ENCODE peak calls at places on chromosomes 13 and 19, in seven cellular contexts. F is heart left ventricle; P is GM13976; N is cardiac fibroblast; K is iris pigment epithelial cell; Q is activated CD4-positive, alpha-beta T cell treated with anti-CD3 and anti-CD28 coated beads for 1 hour; V is H9. D is an unnamed sample.

GRCh38 chr19:30224689-30225606 is 147.2 kb upstream of the ZNF536 start:
- DNase-seq in F (no peak), P (no peak), N (no peak), K (peak), Q (no peak), V (no peak), D (peak)

GRCh38 chr19:48794291-48794690 is 16.5 kb downstream of the BCAT2 start:
- DNase-seq in F (no peak), P (peak), N (no peak), K (no peak), Q (no peak), V (no peak), D (no peak)

GRCh38 chr13:39406688-39407087 is 196.3 kb downstream of the LHFPL6 start:
- DNase-seq in F (no peak), P (peak), N (no peak), K (no peak), Q (no peak), V (no peak), D (peak)

GRCh38 chr19:32129141-32129540 is 216.3 kb upstream of the ZNF507 start:
- DNase-seq in F (no peak), P (no peak), N (no peak), K (no peak), Q (no peak), V (no peak), D (no peak)

GRCh38 chr19:47848871-47849473 is 10.1 kb upstream of the TPRX2 start:
- DNase-seq in F (no peak), P (no peak), N (peak), K (peak), Q (no peak), V (peak), D (peak)

GRCh38 chr19:14349426-14349825 is 31.8 kb upstream of the ADGRE5 start:
- DNase-seq in F (no peak), P (peak), N (no peak), K (no peak), Q (no peak), V (no peak), D (no peak)

GRCh38 chr13:43122706-43123268 is 99.4 kb downstream of the DNAJC15 start:
- DNase-seq in F (no peak), P (no peak), N (no peak), K (no peak), Q (no peak), V (no peak), D (no peak)

GRCh38 chr13:75299206-75299605 is 182.8 kb downstream of the TBC1D4 start:
- DNase-seq in F (no peak), P (no peak), N (no peak), K (no peak), Q (no peak), V (no peak), D (no peak)

GRCh38 chr19:8610928-8611284 is 391 bp upstream of the ADAMTS10 start:
- DNase-seq in F (no peak), P (no peak), N (no peak), K (no peak), Q (no peak), V (no peak), D (no peak)

GRCh38 chr19:6723108-6723618 is 2.7 kb upstream of the C3 start:
- DNase-seq in F (peak), P (no peak), N (peak), K (peak), Q (no peak), V (no peak), D (no peak)

GRCh38 chr19:46369817-46370216 is 22.9 kb downstream of the PPP5C start:
- DNase-seq in F (no peak), P (no peak), N (no peak), K (no peak), Q (no peak), V (no peak), D (no peak)

GRCh38 chr19:10690351-10690781 is 10.9 kb upstream of the QTRT1 start:
- DNase-seq in F (no peak), P (no peak), N (peak), K (peak), Q (no peak), V (peak), D (no peak)